ENCODE peak calls at places on chromosomes 4 and X, in eight cellular contexts. Y is left ventricle myocardium inferior; O is right atrium auricular region; M is A549; J is CD4-positive, alpha-beta memory T cell; K is CD8-positive, alpha-beta memory T cell; X is esophagus squamous epithelium; U is gastrocnemius medialis. H is an unnamed sample.

GRCh38 chr4:47525154-47525819 is 40.2 kb downstream of the ATP10D start:
- DNase-seq in Y (no peak), O (peak; percentile 65), M (no peak), J (no peak), K (no peak), X (no peak), U (no peak), H (no peak)

GRCh38 chr4:40216622-40217366 is 20.0 kb downstream of the RHOH start:
- DNase-seq in Y (no peak), O (no peak), M (no peak), J (no peak), K (no peak), X (no peak), U (no peak), H (no peak)

GRCh38 chrX:103554687-103555417 is 30.5 kb upstream of the TCEAL4 start:
- DNase-seq in Y (peak; percentile 17), O (no peak), M (no peak), J (peak; percentile 76), K (peak; percentile 40), X (no peak), U (no peak), H (peak; percentile 75)

GRCh38 chrX:47941423-47941822 is 62.4 kb downstream of the ZNF182 start:
- DNase-seq in Y (no peak), O (no peak), M (no peak), J (no peak), K (no peak), X (no peak), U (no peak), H (no peak)

GRCh38 chrX:39309721-39310152 is 508.5 kb downstream of the MID1IP1 start:
- DNase-seq in Y (peak; percentile 18), O (no peak), M (no peak), J (peak; percentile 84), K (no peak), X (no peak), U (no peak), H (peak; percentile 81)

GRCh38 chrX:46713672-46714487 is 45.0 kb downstream of the SLC9A7 start:
- DNase-seq in Y (no peak), O (no peak), M (no peak), J (no peak), K (no peak), X (no peak), U (no peak), H (no peak)

GRCh38 chr4:3248178-3248480 is 830 bp upstream of the MSANTD1 start:
- DNase-seq in Y (no peak), O (no peak), M (no peak), J (no peak), K (no peak), X (no peak), U (no peak), H (no peak)

GRCh38 chrX:42725196-42725595 is 52.8 kb downstream of the PPP1R2C start:
- DNase-seq in Y (no peak), O (no peak), M (no peak), J (no peak), K (no peak), X (no peak), U (no peak), H (no peak)

GRCh38 chr4:22458112-22458511 is 57.8 kb downstream of the ADGRA3 start:
- DNase-seq in Y (no peak), O (no peak), M (no peak), J (no peak), K (no peak), X (no peak), U (peak; percentile 86), H (no peak)

GRCh38 chrX:40176256-40176978 is 78.7 kb upstream of the BCOR start:
- DNase-seq in Y (peak; percentile 76), O (peak; percentile 76), M (peak; percentile 44), J (peak; percentile 83), K (peak; percentile 68), X (peak; percentile 10), U (peak; percentile 56), H (peak; percentile 84)

GRCh38 chrX:139224953-139225665 is 305.4 kb upstream of the F9 start:
- DNase-seq in Y (no peak), O (no peak), M (no peak), J (no peak), K (no peak), X (no peak), U (peak; percentile 33), H (no peak)

GRCh38 chrX:39705299-39705698 is 392.5 kb downstream of the BCOR start:
- DNase-seq in Y (peak; percentile 60), O (peak; percentile 78), M (peak; percentile 52), J (no peak), K (no peak), X (no peak), U (peak; percentile 81), H (no peak)

GRCh38 chrX:150364347-150365050 is 1.4 kb downstream of the MAMLD1 start:
- DNase-seq in Y (peak; percentile 16), O (no peak), M (no peak), J (peak; percentile 32), K (no peak), X (no peak), U (no peak), H (no peak)

GRCh38 chrX:124028177-124028576 is 66.7 kb downstream of the STAG2 start:
- DNase-seq in Y (no peak), O (no peak), M (no peak), J (no peak), K (no peak), X (no peak), U (no peak), H (no peak)

GRCh38 chr4:1377606-1378261 is 28.5 kb downstream of the NKX1-1 start:
- DNase-seq in Y (peak; percentile 10), O (no peak), M (no peak), J (peak; percentile 31), K (no peak), X (no peak), U (no peak), H (no peak)

GRCh38 chr4:1376841-1377605 is 29.2 kb downstream of the NKX1-1 start:
- DNase-seq in Y (peak; percentile 10), O (no peak), M (no peak), J (peak; percentile 12), K (no peak), X (no peak), U (no peak), H (no peak)

GRCh38 chr4:1379351-1379781 is 26.9 kb downstream of the NKX1-1 start:
- DNase-seq in Y (peak; percentile 7), O (no peak), M (no peak), J (peak; percentile 25), K (no peak), X (no peak), U (no peak), H (no peak)

GRCh38 chr4:1379801-1380331 is 26.4 kb downstream of the NKX1-1 start:
- DNase-seq in Y (no peak), O (no peak), M (no peak), J (peak; percentile 8), K (no peak), X (no peak), U (no peak), H (no peak)

DNA sequence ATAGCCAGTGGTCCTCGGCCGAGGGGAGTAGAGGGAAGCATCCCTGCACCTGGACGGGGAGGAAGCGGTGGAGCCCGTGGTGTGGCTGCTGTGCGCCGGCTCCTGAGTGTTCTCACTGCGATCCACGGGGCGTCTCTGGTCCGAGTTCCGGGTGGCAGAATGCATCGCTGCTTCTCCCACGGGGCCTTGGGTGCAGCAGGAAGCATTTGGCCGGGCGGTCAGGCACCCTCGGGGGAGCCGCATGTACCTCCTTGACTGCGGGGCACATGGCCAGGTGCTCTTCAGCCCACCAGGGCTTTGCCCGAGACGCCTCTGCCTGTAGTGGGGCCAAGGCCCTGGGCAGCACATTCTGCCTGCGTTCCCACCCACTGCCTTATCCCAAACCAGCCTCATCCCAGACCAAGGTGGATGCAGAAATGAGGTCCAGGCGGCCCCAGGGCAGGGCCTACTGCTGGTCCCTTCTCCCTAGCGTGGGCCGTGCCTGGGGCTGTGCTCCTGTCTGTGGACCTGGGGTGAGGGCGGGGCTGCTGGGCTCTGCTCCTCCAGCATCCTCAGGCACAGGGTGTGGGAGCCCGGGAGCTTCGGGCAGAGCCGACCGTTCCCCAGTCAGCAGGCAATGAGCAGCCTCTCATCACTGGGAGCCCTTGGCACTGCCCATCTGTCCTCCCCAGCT is 27.5 kb downstream of the NKX1-1 start:
- DNase-seq in Y (peak; percentile 13), O (no peak), M (no peak), J (peak; percentile 37), K (no peak), X (no peak), U (no peak), H (no peak)
- H3K27ac ChIP-seq in Y (no peak overlapping the region), O (no peak overlapping the region), M (no peak overlapping the region), J (no peak overlapping the region), K (no peak overlapping the region), X (no peak overlapping the region), U (no peak overlapping the region), H (no peak overlapping the region)

GRCh38 chrX:152893631-152894610 is 3.9 kb upstream of the ZNF185 start:
- DNase-seq in Y (no peak), O (no peak), M (no peak), J (no peak), K (no peak), X (no peak), U (no peak), H (no peak)
- H3K9me3 ChIP-seq in Y (no peaks in the 10 kb centered on the region), O (no peaks in the 10 kb centered on the region), M (no peaks in the 10 kb centered on the region), J (no peaks in the 10 kb centered on the region), K (no peaks in the 10 kb centered on the region), X (no peaks in the 10 kb centered on the region), U (no peaks in the 10 kb centered on the region), H (no peaks in the 10 kb centered on the region)

GRCh38 chr4:48620861-48621260 is 130.8 kb downstream of the ZAR1 start:
- DNase-seq in Y (no peak), O (no peak), M (no peak), J (no peak), K (no peak), X (no peak), U (no peak), H (no peak)
- H3K27ac ChIP-seq in Y (no peak overlapping the region), O (no peak overlapping the region), M (no peak overlapping the region), J (no peak overlapping the region), K (no peak overlapping the region), X (no peak overlapping the region), U (no peak overlapping the region), H (no peak overlapping the region)

GRCh38 chr4:174871407-174871806 is 42.4 kb upstream of the GLRA3 start:
- DNase-seq in Y (no peak), O (no peak), M (no peak), J (no peak), K (no peak), X (no peak), U (no peak), H (no peak)

GRCh38 chr4:174870311-174870710 is 41.3 kb upstream of the GLRA3 start:
- DNase-seq in Y (no peak), O (no peak), M (no peak), J (no peak), K (no peak), X (no peak), U (no peak), H (no peak)

GRCh38 chr4:174865418-174865985 is 36.5 kb upstream of the GLRA3 start:
- DNase-seq in Y (no peak), O (no peak), M (no peak), J (no peak), K (no peak), X (no peak), U (no peak), H (no peak)

GRCh38 chr4:174869334-174869733 is 40.3 kb upstream of the GLRA3 start:
- DNase-seq in Y (no peak), O (no peak), M (no peak), J (no peak), K (no peak), X (no peak), U (no peak), H (no peak)

DNA sequence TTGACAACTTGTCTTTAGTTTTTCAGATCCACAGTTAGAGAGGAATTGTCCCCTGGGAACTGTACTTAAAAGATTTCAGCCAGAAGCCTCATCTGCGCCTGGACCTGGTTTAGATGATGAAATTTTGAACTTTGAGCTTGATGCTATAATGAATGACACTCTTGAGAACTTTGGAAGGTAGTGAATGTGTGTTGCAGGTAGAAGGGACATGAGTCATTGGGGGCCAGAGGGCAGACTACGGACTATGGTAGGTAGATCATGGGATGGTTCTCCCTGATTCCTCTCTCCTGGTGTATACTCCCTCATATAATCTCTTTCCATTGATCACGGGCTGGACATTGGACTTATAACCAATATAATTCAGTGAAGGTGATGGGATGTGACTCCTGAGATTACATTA is 38.8 kb upstream of the GLRA3 start:
- DNase-seq in Y (no peak), O (no peak), M (no peak), J (no peak), K (no peak), X (no peak), U (no peak), H (no peak)
- H3K9me3 ChIP-seq in Y (no peaks in the 10 kb centered on the region), O (no peaks in the 10 kb centered on the region), M (no peaks in the 10 kb centered on the region), J (no peaks in the 10 kb centered on the region), K (no peaks in the 10 kb centered on the region), X (no peaks in the 10 kb centered on the region), U (no peaks in the 10 kb centered on the region), H (no peaks in the 10 kb centered on the region)